ENCODE peak calls at places on chromosome 5, in ten cellular contexts. T is heart left ventricle, U is NCI-H1092 treated with DMSO at 0.1 percent for 48 hours, W is cardiac fibroblast, F is bronchial epithelial cell, D is suprapubic skin, P is ACHN, B is ovary, N is HT1080, J is transverse colon. Q is an unnamed sample.

GRCh38 chr5:138706655-138707480 is 46.4 kb upstream of the CTNNA1 start:
- DNase-seq in T (peak; percentile 35), U (no peak), W (peak; percentile 94), F (peak; percentile 78), D (no peak), P (peak; percentile 64), B (no peak), N (peak; percentile 84), J (no peak), Q (peak; percentile 54)

GRCh38 chr5:103356344-103357091 is 98.0 kb downstream of the MACIR start:
- DNase-seq in T (no peak), U (no peak), W (no peak), F (no peak), D (no peak), P (no peak), B (no peak), N (peak; percentile 17), J (no peak), Q (no peak)

GRCh38 chr5:166710275-166710674 is 1581.2 kb upstream of the WWC1 start:
- DNase-seq in T (no peak), U (no peak), W (peak; percentile 10), F (peak; percentile 40), D (no peak), P (no peak), B (no peak), N (peak; percentile 37), J (no peak), Q (no peak)

GRCh38 chr5:159515909-159516415 is 185.7 kb upstream of the IL12B start:
- DNase-seq in T (no peak), U (peak; percentile 38), W (peak; percentile 65), F (peak; percentile 72), D (no peak), P (peak; percentile 76), B (peak; percentile 53), N (peak; percentile 81), J (peak; percentile 62), Q (no peak)

GRCh38 chr5:96293966-96294886 is 138.8 kb downstream of the PCSK1 start:
- DNase-seq in T (no peak), U (peak; percentile 1), W (peak; percentile 61), F (peak; percentile 62), D (no peak), P (no peak), B (no peak), N (peak; percentile 7), J (no peak), Q (no peak)

GRCh38 chr5:110441035-110441434 is 285.4 kb downstream of the TMEM232 start:
- DNase-seq in T (no peak), U (peak; percentile 7), W (peak; percentile 63), F (peak; percentile 25), D (no peak), P (peak; percentile 40), B (no peak), N (peak; percentile 21), J (no peak), Q (no peak)

GRCh38 chr5:180873628-180874520 is 12.8 kb upstream of the ZFP62 start:
- DNase-seq in T (no peak), U (no peak), W (peak; percentile 69), F (no peak), D (no peak), P (no peak), B (no peak), N (peak; percentile 70), J (peak; percentile 40), Q (no peak)

GRCh38 chr5:14243768-14244167 is 100.6 kb downstream of the TRIO start:
- DNase-seq in T (no peak), U (no peak), W (no peak), F (no peak), D (no peak), P (no peak), B (no peak), N (no peak), J (no peak), Q (no peak)

GRCh38 chr5:35026280-35026840 is 21.4 kb downstream of the AGXT2 start:
- DNase-seq in T (no peak), U (no peak), W (peak; percentile 24), F (no peak), D (no peak), P (no peak), B (no peak), N (no peak), J (no peak), Q (no peak)

GRCh38 chr5:109786177-109786576 is 96.5 kb downstream of the MAN2A1 start:
- DNase-seq in T (no peak), U (no peak), W (no peak), F (no peak), D (no peak), P (no peak), B (no peak), N (no peak), J (no peak), Q (no peak)

GRCh38 chr5:109951348-109951747 is 261.6 kb downstream of the MAN2A1 start:
- DNase-seq in T (no peak), U (no peak), W (no peak), F (no peak), D (no peak), P (no peak), B (no peak), N (no peak), J (no peak), Q (no peak)

GRCh38 chr5:82447913-82448312 is 169.8 kb upstream of the RPS23 start:
- DNase-seq in T (no peak), U (no peak), W (no peak), F (no peak), D (no peak), P (no peak), B (no peak), N (no peak), J (no peak), Q (no peak)

GRCh38 chr5:138458856-138459255 is 6.4 kb upstream of the EGR1 start:
- DNase-seq in T (no peak), U (no peak), W (no peak), F (no peak), D (no peak), P (no peak), B (no peak), N (no peak), J (no peak), Q (no peak)

GRCh38 chr5:176466245-176466871 is 18.2 kb downstream of the FAF2 start:
- DNase-seq in T (no peak), U (no peak), W (peak; percentile 65), F (peak; percentile 78), D (no peak), P (no peak), B (no peak), N (no peak), J (no peak), Q (peak; percentile 55)

GRCh38 chr5:53473644-53474043 is 6.8 kb upstream of the FST start:
- DNase-seq in T (no peak), U (no peak), W (no peak), F (no peak), D (no peak), P (no peak), B (no peak), N (no peak), J (no peak), Q (no peak)

GRCh38 chr5:93611900-93612898 is 29.2 kb downstream of the NR2F1 start:
- DNase-seq in T (no peak), U (no peak), W (no peak), F (no peak), D (no peak), P (peak; percentile 27), B (peak; percentile 43), N (no peak), J (no peak), Q (no peak)

GRCh38 chr5:79107020-79107796 is 4.4 kb upstream of the BHMT start:
- DNase-seq in T (no peak), U (no peak), W (peak; percentile 9), F (no peak), D (no peak), P (no peak), B (no peak), N (peak; percentile 68), J (no peak), Q (no peak)

GRCh38 chr5:88145205-88145602 is 123.4 kb downstream of the TMEM161B start:
- DNase-seq in T (no peak), U (no peak), W (no peak), F (no peak), D (peak; percentile 69), P (no peak), B (no peak), N (no peak), J (no peak), Q (no peak)

GRCh38 chr5:25646421-25647341 is 1001.9 kb upstream of the CDH10 start:
- DNase-seq in T (no peak), U (no peak), W (no peak), F (no peak), D (no peak), P (no peak), B (no peak), N (no peak), J (no peak), Q (no peak)

GRCh38 chr5:112419596-112420110 is 576 bp upstream of the EPB41L4A start:
- DNase-seq in T (peak; percentile 71), U (peak; percentile 41), W (peak; percentile 27), F (peak; percentile 51), D (peak; percentile 83), P (peak; percentile 67), B (peak; percentile 47), N (no peak), J (peak; percentile 71), Q (no peak)

GRCh38 chr5:9337908-9338307 is 208.0 kb downstream of the SEMA5A start:
- DNase-seq in T (no peak), U (no peak), W (peak; percentile 81), F (peak; percentile 78), D (no peak), P (no peak), B (no peak), N (peak; percentile 90), J (no peak), Q (peak; percentile 51)

GRCh38 chr5:139757727-139758509 is 37.7 kb upstream of the PSD2 start:
- DNase-seq in T (no peak), U (no peak), W (no peak), F (no peak), D (no peak), P (peak; percentile 11), B (no peak), N (no peak), J (no peak), Q (no peak)

GRCh38 chr5:107090471-107090870 is 580.3 kb downstream of the EFNA5 start:
- DNase-seq in T (no peak), U (no peak), W (no peak), F (no peak), D (no peak), P (no peak), B (no peak), N (no peak), J (no peak), Q (no peak)

GRCh38 chr5:76493190-76493837 is 90.2 kb downstream of the IQGAP2 start:
- DNase-seq in T (no peak), U (no peak), W (no peak), F (no peak), D (no peak), P (no peak), B (no peak), N (no peak), J (peak; percentile 30), Q (no peak)

GRCh38 chr5:96347502-96348292 is 85.4 kb downstream of the PCSK1 start:
- DNase-seq in T (no peak), U (no peak), W (peak; percentile 48), F (no peak), D (no peak), P (no peak), B (no peak), N (peak; percentile 47), J (no peak), Q (no peak)

GRCh38 chr5:143065996-143066522 is 295.9 kb downstream of the ARHGAP26 start:
- DNase-seq in T (no peak), U (peak; percentile 7), W (no peak), F (no peak), D (no peak), P (no peak), B (no peak), N (no peak), J (no peak), Q (no peak)

GRCh38 chr5:103774736-103775135 is 212.1 kb upstream of the NUDT12 start:
- DNase-seq in T (no peak), U (no peak), W (peak; percentile 18), F (peak; percentile 39), D (no peak), P (no peak), B (no peak), N (no peak), J (no peak), Q (no peak)

GRCh38 chr5:80568251-80568650 is 1.8 kb downstream of the ANKRD34B start:
- DNase-seq in T (no peak), U (no peak), W (no peak), F (no peak), D (no peak), P (no peak), B (no peak), N (no peak), J (no peak), Q (no peak)

Q was measured in AG04450.